ENCODE peak calls at places on chromosomes 11 and 22, in eight cellular contexts. G, N, D, U, W, O, A and C are unnamed samples.

GRCh38 chr22:37045958-37046357 is 5.6 kb upstream of the KCTD17 start:
- DNase-seq in O (no peak), U (no peak), A (peak), N (peak), W (peak), D (no peak), G (no peak), C (peak)

GRCh38 chr22:49081261-49081666 is 746.4 kb downstream of the BRD1 start:
- DNase-seq in N (no peak), D (no peak), U (no peak), A (no peak), O (no peak), W (no peak), G (no peak), C (no peak)

GRCh38 chr11:71999813-72000590 is 1.3 kb downstream of the IL18BP start:
- DNase-seq in A (no peak), D (no peak), W (no peak), G (no peak), O (no peak), U (no peak), N (no peak), C (no peak)

GRCh38 chr11:126602349-126602940 is 247.0 kb downstream of the ST3GAL4 start:
- DNase-seq in A (no peak), D (no peak), G (no peak), O (no peak), U (no peak), W (no peak), N (no peak), C (no peak)

GRCh38 chr11:119782673-119783072 is 53.7 kb upstream of the NECTIN1 start:
- DNase-seq in U (no peak), N (no peak), D (no peak), O (no peak), G (no peak), A (no peak), W (no peak), C (peak)

GRCh38 chr11:60372767-60373166 is 5.6 kb upstream of the MS4A7 start:
- DNase-seq in D (no peak), G (no peak), U (no peak), O (no peak), N (no peak), A (no peak), W (no peak), C (no peak)

GRCh38 chr11:110049501-110050200 is 43.5 kb upstream of the ZC3H12C start:
- DNase-seq in N (no peak), G (no peak), U (no peak), D (no peak), O (no peak), A (no peak), W (no peak), C (no peak)

GRCh38 chr11:36352919-36353318 is 56.8 kb downstream of the PRR5L start:
- DNase-seq in O (no peak), G (peak), D (no peak), N (no peak), U (no peak), W (no peak), A (no peak), C (no peak)

GRCh38 chr11:41431784-41432183 is 27.7 kb downstream of the LRRC4C start:
- DNase-seq in A (no peak), D (no peak), W (peak), U (no peak), O (no peak), G (no peak), N (no peak), C (peak)
- TF ChIP-seq CTCF in A (peak), D (peak), W (peak), U (no peak), O (peak), G (no peak), N (no peak), C (peak)

GRCh38 chr11:123526027-123526805 is 96.1 kb downstream of the GRAMD1B start:
- DNase-seq in A (no peak), D (no peak), U (no peak), N (no peak), O (no peak), G (no peak), W (no peak), C (no peak)
- H3K4me3 ChIP-seq in A (no peak), D (no peak), U (no peak), N (no peak), O (no peak), G (no peak), W (no peak), C (no peak)

GRCh38 chr11:123745764-123746451 is 4.4 kb upstream of the ZNF202 start:
- DNase-seq in O (no peak), W (no peak), D (no peak), G (no peak), A (no peak), N (no peak), U (no peak), C (no peak)
- TF ChIP-seq CTCF in O (no peak), W (no peak), D (no peak), G (no peak), A (no peak), N (no peak), U (no peak), C (no peak)

GRCh38 chr22:23248583-23248982 is 68.3 kb downstream of the BCR start:
- DNase-seq in O (no peak), U (no peak), W (peak), N (peak), D (no peak), A (peak), G (no peak), C (peak)
- H3K4me3 ChIP-seq in O (no peak), U (no peak), W (no peak), N (no peak), D (no peak), A (no peak), G (no peak), C (no peak)

DNA sequence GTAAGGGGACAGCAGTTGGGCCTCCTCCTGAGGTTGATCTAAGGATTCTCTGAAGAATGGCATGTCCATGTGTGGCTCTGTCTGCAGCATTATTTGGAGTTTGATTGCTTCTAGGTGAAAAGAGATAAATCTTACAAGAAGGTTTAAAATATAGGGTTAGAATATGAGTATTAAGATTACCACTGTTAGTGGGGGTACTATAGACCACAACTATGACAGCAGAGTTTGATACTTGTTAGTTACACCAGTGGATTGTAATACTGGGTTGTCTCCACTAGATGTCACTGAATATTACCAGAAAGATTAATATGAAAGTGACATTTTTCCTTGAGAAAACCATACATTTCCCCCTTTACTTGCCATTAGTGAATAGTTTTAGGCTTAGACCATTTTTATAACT is 47.9 kb downstream of the ZNF280B start:
- DNase-seq in D (no peak), A (peak), G (no peak), O (no peak), N (no peak), W (peak), U (no peak), C (peak)
- TF ChIP-seq CTCF in D (no peak), A (peak), G (peak), O (no peak), N (peak), W (peak), U (no peak), C (peak)

GRCh38 chr11:6234314-6235031 is at the start of gene FHIP1B:
- DNase-seq in A (peak), G (peak), W (peak), N (peak), O (peak), U (peak), D (peak), C (peak)

GRCh38 chr11:6233984-6234313 is 487 bp downstream of the FHIP1B start:
- DNase-seq in U (no peak), G (no peak), A (no peak), W (no peak), N (no peak), D (no peak), O (peak), C (no peak)

GRCh38 chr11:6237271-6237670 is 1.6 kb upstream of the CNGA4 start:
- DNase-seq in U (no peak), G (no peak), A (no peak), D (no peak), W (no peak), O (no peak), N (no peak), C (no peak)

GRCh38 chr11:6229911-6230310 is 4.5 kb downstream of the FHIP1B start:
- DNase-seq in G (no peak), A (no peak), W (peak), N (no peak), D (no peak), U (no peak), O (peak), C (no peak)

DNA sequence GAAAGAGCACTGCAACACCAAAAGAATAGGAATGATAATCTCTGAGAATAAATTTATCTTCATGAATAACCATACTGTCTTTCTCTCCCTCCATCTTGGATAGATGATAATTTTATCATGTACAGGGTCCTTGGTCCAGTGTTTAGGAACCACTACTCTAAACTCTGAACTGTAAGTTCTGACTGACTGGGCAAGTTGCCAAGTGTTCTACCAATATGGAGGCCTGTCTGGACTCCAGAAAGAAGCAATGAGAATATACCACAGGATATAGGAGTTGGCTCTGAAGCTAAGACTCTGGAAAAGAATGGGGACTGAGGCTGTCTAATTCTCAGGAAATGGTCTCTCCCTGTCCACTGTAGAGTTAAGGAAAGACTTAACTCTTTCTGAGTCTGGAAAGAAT is 1.5 kb downstream of the FHIP1B start:
- DNase-seq in D (no peak), O (no peak), U (no peak), N (no peak), A (no peak), W (no peak), G (no peak), C (no peak)
- H3K4me3 ChIP-seq in D (no peak), O (no peak), U (no peak), N (no peak), A (no peak), W (no peak), G (no peak), C (no peak)

GRCh38 chr11:69644071-69644961 is 3.4 kb downstream of the CCND1 start:
- DNase-seq in N (peak), D (peak), A (peak), U (no peak), G (no peak), O (peak), W (peak), C (peak)
- TF ChIP-seq CTCF in N (peak), D (no peak), A (peak), U (no peak), G (no peak), O (no peak), W (peak), C (peak)

DNA sequence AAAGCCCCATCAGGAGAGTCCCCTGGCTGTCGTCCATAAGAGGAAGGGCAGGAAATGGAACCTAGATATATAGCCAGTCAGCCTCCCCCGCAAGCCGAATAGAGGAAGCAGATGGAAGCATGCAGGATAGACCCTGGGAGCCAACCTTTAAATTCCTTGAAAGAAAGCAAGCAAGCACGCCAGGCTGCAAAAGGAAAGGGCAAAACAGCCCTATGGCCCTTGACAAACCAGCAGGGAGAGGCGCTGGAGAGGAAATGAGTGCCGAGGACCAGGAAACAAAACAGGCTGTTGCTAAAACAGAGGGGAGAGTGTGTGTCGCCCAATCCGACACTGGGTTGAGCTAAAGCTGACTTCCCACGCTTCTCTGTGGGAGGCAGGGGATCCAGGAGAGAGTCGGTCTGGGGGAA is 203.5 kb upstream of the MTNR1B start:
- DNase-seq in U (no peak), G (no peak), W (no peak), D (no peak), A (peak), N (peak), O (no peak), C (peak)
- H3K4me3 ChIP-seq in U (no peak), G (peak), W (no peak), D (no peak), A (peak), N (peak), O (no peak), C (peak)

GRCh38 chr11:66417000-66417399 is 3.8 kb upstream of the NPAS4 start:
- DNase-seq in N (no peak), O (no peak), U (no peak), W (no peak), A (no peak), D (no peak), G (no peak), C (no peak)

GRCh38 chr11:66419825-66420224 is 1.0 kb upstream of the NPAS4 start:
- DNase-seq in G (no peak), W (no peak), U (no peak), N (no peak), A (no peak), O (no peak), D (no peak), C (no peak)

GRCh38 chr11:66420671-66421476 is at the start of gene NPAS4:
- DNase-seq in N (no peak), O (no peak), U (no peak), W (no peak), A (no peak), G (no peak), D (no peak), C (no peak)

GRCh38 chr11:66418986-66419308 is 1.9 kb upstream of the NPAS4 start:
- DNase-seq in N (no peak), W (no peak), U (no peak), D (no peak), A (no peak), G (no peak), O (no peak), C (no peak)

GRCh38 chr11:66418168-66418985 is 2.5 kb upstream of the NPAS4 start:
- DNase-seq in O (peak), D (peak), N (peak), U (peak), G (peak), W (peak), A (peak), C (peak)
- TF ChIP-seq CTCF in O (peak), D (no peak), N (peak), U (peak), G (no peak), W (peak), A (peak), C (peak)